ENCODE peak calls at places on chromosomes 1 and 21, in five cellular contexts. H, U, D, M and Z are unnamed samples.

GRCh38 chr1:157405662-157406061 is 146.7 kb downstream of the FCRL5 start:
- DNase-seq in D (no peak), M (no peak), H (no peak), U (no peak), Z (no peak)

GRCh38 chr21:25385912-25386474 is 221.3 kb downstream of the MRPL39 start:
- DNase-seq in U (no peak), D (peak), H (no peak), M (peak), Z (peak)

GRCh38 chr1:91609571-91609970 is 108.9 kb downstream of the CDC7 start:
- DNase-seq in H (no peak), D (no peak), M (no peak), U (no peak), Z (peak)

GRCh38 chr1:110619412-110620249 is 13.5 kb upstream of the KCNA2 start:
- DNase-seq in U (peak), M (peak), H (peak), D (peak), Z (peak)

GRCh38 chr1:86409416-86410021 is 13.4 kb upstream of the ODF2L start:
- DNase-seq in M (no peak), U (no peak), H (no peak), D (no peak), Z (no peak)

GRCh38 chr1:20836230-20836629 is 49.1 kb upstream of the HP1BP3 start:
- DNase-seq in D (no peak), H (no peak), U (no peak), M (no peak), Z (no peak)

GRCh38 chr1:32761253-32761877 is 55.8 kb downstream of the YARS1 start:
- DNase-seq in D (no peak), U (no peak), H (no peak), M (no peak), Z (peak)

GRCh38 chr1:21861602-21862429 is 49.8 kb downstream of the LDLRAD2 start:
- DNase-seq in H (no peak), M (no peak), D (no peak), U (no peak), Z (no peak)

GRCh38 chr1:239098400-239099037 is 287.8 kb upstream of the CHRM3 start:
- DNase-seq in D (no peak), H (no peak), U (no peak), M (no peak), Z (no peak)

GRCh38 chr1:117753652-117754051 is 147.8 kb downstream of the TENT5C start:
- DNase-seq in H (no peak), M (no peak), D (no peak), U (no peak), Z (no peak)

GRCh38 chr1:234980657-234981396 is 147.8 kb downstream of the TOMM20 start:
- DNase-seq in M (peak), U (peak), D (peak), H (peak), Z (peak)

GRCh38 chr1:230463760-230464159 is 37.6 kb upstream of the PGBD5 start:
- DNase-seq in M (peak), H (no peak), U (no peak), D (no peak), Z (no peak)

GRCh38 chr1:244319283-244320132 is 132.2 kb downstream of the ADSS2 start:
- DNase-seq in M (no peak), H (no peak), D (peak), U (peak), Z (peak)

GRCh38 chr21:15327637-15328265 is 263.0 kb upstream of the NRIP1 start:
- DNase-seq in H (no peak), U (no peak), M (no peak), D (no peak), Z (no peak)